ENCODE peak calls at places on chromosomes 6 and 20, in five cellular contexts. H is iPS DF 6.9, Y is IMR-90, A is occipital lobe, P is uterus. G is an unnamed sample.
A peak's percentile ranks its signal among the peaks of the same experiment; 100 is the strongest.

GRCh38 chr6:20953019-20953418 is 418.8 kb downstream of the CDKAL1 start:
- DNase-seq in P (no peak), Y (no peak), H (no peak), A (no peak), G (no peak)

GRCh38 chr6:52636830-52637229 is 34.1 kb upstream of the TMEM14A start:
- DNase-seq in H (no peak), Y (no peak), A (no peak), P (no peak), G (no peak)

GRCh38 chr6:40973304-40973703 is 65.7 kb downstream of the UNC5CL start:
- DNase-seq in A (no peak), P (no peak), H (no peak), Y (no peak), G (no peak)

GRCh38 chr6:11294263-11294662 is 61.8 kb upstream of the NEDD9 start:
- DNase-seq in Y (no peak), A (no peak), P (no peak), H (no peak), G (no peak)

GRCh38 chr20:32582659-32583580 is 2.2 kb downstream of the NOL4L start:
- DNase-seq in A (no peak), P (no peak), Y (no peak), H (no peak), G (no peak)

GRCh38 chr6:127347188-127347587 is 3.8 kb upstream of the ECHDC1 start:
- DNase-seq in Y (no peak), P (no peak), H (no peak), A (no peak), G (no peak)

GRCh38 chr6:150167479-150167873 is 24.6 kb downstream of the PPP1R14C start:
- DNase-seq in H (no peak), P (no peak), Y (no peak), A (no peak), G (no peak)

GRCh38 chr20:25072226-25072811 is 9.6 kb downstream of the VSX1 start:
- DNase-seq in P (no peak), Y (no peak), A (no peak), H (no peak), G (no peak)

GRCh38 chr20:47198254-47198671 is 158.2 kb downstream of the ZMYND8 start:
- DNase-seq in Y (peak; percentile 34), P (no peak), H (no peak), A (no peak), G (no peak)

GRCh38 chr6:152636675-152637421 is at the start of gene SYNE1:
- DNase-seq in P (peak; percentile 44), Y (peak; percentile 16), H (no peak), A (no peak), G (no peak)

GRCh38 chr20:376750-377149 is 3.8 kb upstream of the TRIB3 start:
- DNase-seq in H (no peak), P (no peak), A (no peak), Y (no peak), G (no peak)

GRCh38 chr6:122821095-122821494 is 32.0 kb downstream of the SMPDL3A start:
- DNase-seq in P (no peak), A (no peak), Y (no peak), H (no peak), G (no peak)

GRCh38 chr6:100948381-100949133 is 67.4 kb upstream of the ASCC3 start:
- DNase-seq in A (no peak), P (no peak), Y (peak; percentile 0), H (no peak), G (no peak)

GRCh38 chr6:33132121-33132524 is 56.3 kb downstream of the HLA-DPB1 start:
- DNase-seq in H (no peak), Y (no peak), A (no peak), P (no peak), G (no peak)

GRCh38 chr20:34316191-34316814 is 13.1 kb upstream of the AHCY start:
- DNase-seq in P (no peak), A (no peak), H (no peak), Y (peak; percentile 33), G (no peak)

GRCh38 chr20:53157443-53158408 is 185.6 kb downstream of the TSHZ2 start:
- DNase-seq in P (no peak), A (no peak), Y (peak; percentile 53), H (peak; percentile 74), G (peak; percentile 5)

GRCh38 chr6:82458147-82458546 is 94.5 kb downstream of the TPBG start:
- DNase-seq in Y (no peak), A (no peak), H (no peak), P (no peak), G (no peak)

GRCh38 chr6:156160788-156161150 is 616.4 kb upstream of the ARID1B start:
- DNase-seq in P (no peak), H (no peak), Y (no peak), A (no peak), G (no peak)